ENCODE peak calls at places on chromosomes 3 and 15, in five cellular contexts. One of them, this sample, is unnamed.

GRCh38 chr15:52103217-52104207 is 9.1 kb downstream of the BCL2L10 start:
- DNase-seq in HepG2: peak
- DNase-seq in K562: no peak
- DNase-seq in H1: no peak
- DNase-seq in GM12878: peak
- DNase-seq in this sample: no peak

GRCh38 chr3:51673181-51673801 is 2.2 kb downstream of the TEX264 start:
- DNase-seq in HepG2: peak
- DNase-seq in K562: no peak
- DNase-seq in H1: no peak
- DNase-seq in GM12878: no peak
- DNase-seq in this sample: no peak

GRCh38 chr15:95715919-95716318 is 614.6 kb upstream of the NR2F2 start:
- DNase-seq in HepG2: no peak
- DNase-seq in K562: peak
- DNase-seq in H1: no peak
- DNase-seq in GM12878: no peak
- DNase-seq in this sample: no peak

GRCh38 chr3:72794079-72794478 is 54.2 kb downstream of the SHQ1 start:
- DNase-seq in HepG2: no peak
- DNase-seq in K562: no peak
- DNase-seq in H1: no peak
- DNase-seq in GM12878: no peak
- DNase-seq in this sample: no peak

GRCh38 chr3:71045917-71046282 is 537.6 kb downstream of the FOXP1 start:
- DNase-seq in HepG2: no peak
- DNase-seq in K562: no peak
- DNase-seq in H1: no peak
- DNase-seq in GM12878: no peak
- DNase-seq in this sample: no peak

GRCh38 chr3:127529346-127530188 is 61.0 kb downstream of the TPRA1 start:
- DNase-seq in HepG2: no peak
- DNase-seq in K562: no peak
- DNase-seq in H1: no peak
- DNase-seq in GM12878: no peak
- DNase-seq in this sample: no peak

GRCh38 chr15:100703671-100704070 is 101.3 kb downstream of the ASB7 start:
- DNase-seq in HepG2: no peak
- DNase-seq in K562: no peak
- DNase-seq in H1: no peak
- DNase-seq in GM12878: peak
- DNase-seq in this sample: no peak

GRCh38 chr3:123365450-123366143 is 83.3 kb downstream of the ADCY5 start:
- DNase-seq in HepG2: peak
- DNase-seq in K562: peak
- DNase-seq in H1: peak
- DNase-seq in GM12878: no peak
- DNase-seq in this sample: peak

GRCh38 chr15:40252141-40252437 is 13.2 kb downstream of the PAK6 start:
- DNase-seq in HepG2: no peak
- DNase-seq in K562: no peak
- DNase-seq in H1: no peak
- DNase-seq in GM12878: no peak
- DNase-seq in this sample: no peak

GRCh38 chr15:51625236-51625635 is 2.7 kb upstream of the DMXL2 start:
- DNase-seq in HepG2: no peak
- DNase-seq in K562: no peak
- DNase-seq in H1: no peak
- DNase-seq in GM12878: peak
- DNase-seq in this sample: no peak

GRCh38 chr3:128001576-128001975 is 50.7 kb upstream of the SEC61A1 start:
- DNase-seq in HepG2: no peak
- DNase-seq in K562: no peak
- DNase-seq in H1: no peak
- DNase-seq in GM12878: no peak
- DNase-seq in this sample: no peak

GRCh38 chr3:52090620-52091468 is 34.5 kb upstream of the DUSP7 start:
- DNase-seq in HepG2: no peak
- DNase-seq in K562: no peak
- DNase-seq in H1: no peak
- DNase-seq in GM12878: no peak
- DNase-seq in this sample: no peak

GRCh38 chr3:186823391-186823790 is 17.1 kb upstream of the RFC4 start:
- DNase-seq in HepG2: no peak
- DNase-seq in K562: no peak
- DNase-seq in H1: no peak
- DNase-seq in GM12878: no peak
- DNase-seq in this sample: no peak

GRCh38 chr3:8532251-8532831 is 30.7 kb downstream of the LMCD1 start:
- DNase-seq in HepG2: no peak
- DNase-seq in K562: no peak
- DNase-seq in H1: no peak
- DNase-seq in GM12878: no peak
- DNase-seq in this sample: no peak

GRCh38 chr3:126319701-126320295 is 37.4 kb downstream of the KLF15 start:
- DNase-seq in HepG2: no peak
- DNase-seq in K562: no peak
- DNase-seq in H1: no peak
- DNase-seq in GM12878: no peak
- DNase-seq in this sample: peak

GRCh38 chr3:126315083-126315658 is 42.0 kb downstream of the KLF15 start:
- DNase-seq in HepG2: no peak
- DNase-seq in K562: no peak
- DNase-seq in H1: no peak
- DNase-seq in GM12878: no peak
- DNase-seq in this sample: peak

GRCh38 chr3:126315916-126316514 is 41.2 kb downstream of the KLF15 start:
- DNase-seq in HepG2: no peak
- DNase-seq in K562: no peak
- DNase-seq in H1: no peak
- DNase-seq in GM12878: no peak
- DNase-seq in this sample: no peak

GRCh38 chr3:126316515-126316939 is 40.7 kb downstream of the KLF15 start:
- DNase-seq in HepG2: no peak
- DNase-seq in K562: no peak
- DNase-seq in H1: no peak
- DNase-seq in GM12878: no peak
- DNase-seq in this sample: no peak

DNA sequence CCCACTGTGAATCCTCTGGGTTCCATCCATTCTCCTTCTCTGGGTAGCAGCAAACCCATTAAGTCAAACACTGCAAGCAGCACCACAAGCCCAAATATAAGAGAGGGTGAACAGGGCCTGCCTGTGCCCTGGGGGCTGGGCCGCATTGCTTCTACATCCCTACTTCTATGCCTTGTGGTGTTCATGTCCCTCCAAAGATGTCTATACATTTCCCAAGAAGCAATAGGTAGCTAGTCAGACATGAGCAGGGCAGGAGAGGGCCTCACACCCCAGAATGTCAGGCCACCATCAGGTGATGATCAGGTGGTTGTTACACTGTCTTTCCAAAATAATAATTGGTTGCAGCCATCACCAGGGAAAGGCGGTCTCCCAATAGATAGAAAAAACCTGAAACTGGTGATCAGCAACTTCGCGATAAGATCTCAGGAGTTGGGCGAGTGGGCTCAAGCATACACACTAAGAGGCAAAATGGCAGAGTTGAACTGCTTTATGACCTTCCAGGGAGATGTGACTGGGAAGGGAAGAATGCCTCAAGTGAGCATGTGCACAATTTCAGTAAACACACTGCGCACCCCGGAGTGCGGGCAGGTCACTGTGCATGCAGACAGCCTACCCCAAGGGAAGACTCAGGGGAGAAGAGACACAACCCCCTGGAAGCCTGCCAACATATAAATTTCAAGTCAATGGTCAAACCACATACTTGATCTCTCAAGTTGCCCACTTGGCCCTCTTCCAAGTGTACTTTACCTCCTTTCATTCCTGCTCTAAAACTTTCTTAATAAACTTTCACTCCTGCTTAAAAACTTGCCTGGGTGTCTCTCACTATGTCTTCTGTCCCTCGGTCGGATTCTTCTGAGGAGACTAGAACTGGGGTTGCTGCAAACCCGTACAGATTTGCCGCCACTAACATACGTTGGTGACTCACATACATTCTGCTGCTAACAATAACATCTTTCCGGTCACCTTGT is 39.9 kb downstream of the KLF15 start:
- DNase-seq in HepG2: no peak
- DNase-seq in K562: no peak
- DNase-seq in H1: no peak
- DNase-seq in GM12878: no peak
- DNase-seq in this sample: no peak
- TF ChIP-seq SIN3A in HepG2: no peak
- TF ChIP-seq SIN3A in K562: no peak
- TF ChIP-seq SIN3A in H1: no peak
- TF ChIP-seq SIN3A in GM12878: no peak
- TF ChIP-seq SIN3A in this sample: no peak

GRCh38 chr3:11452988-11453847 is 181.0 kb downstream of the ATG7 start:
- DNase-seq in HepG2: peak
- DNase-seq in K562: no peak
- DNase-seq in H1: no peak
- DNase-seq in GM12878: no peak
- DNase-seq in this sample: no peak
- TF ChIP-seq RFX5 in HepG2: no peak
- TF ChIP-seq RFX5 in K562: no peak
- TF ChIP-seq RFX5 in H1: no peak
- TF ChIP-seq RFX5 in GM12878: no peak
- TF ChIP-seq RFX5 in this sample: no peak

GRCh38 chr15:53378096-53378620 is 381.3 kb downstream of the WDR72 start:
- DNase-seq in HepG2: no peak
- DNase-seq in K562: no peak
- DNase-seq in H1: no peak
- DNase-seq in GM12878: no peak
- DNase-seq in this sample: no peak
- TF ChIP-seq SIN3A in HepG2: no peak
- TF ChIP-seq SIN3A in K562: no peak
- TF ChIP-seq SIN3A in H1: no peak
- TF ChIP-seq SIN3A in GM12878: no peak
- TF ChIP-seq SIN3A in this sample: no peak

DNA sequence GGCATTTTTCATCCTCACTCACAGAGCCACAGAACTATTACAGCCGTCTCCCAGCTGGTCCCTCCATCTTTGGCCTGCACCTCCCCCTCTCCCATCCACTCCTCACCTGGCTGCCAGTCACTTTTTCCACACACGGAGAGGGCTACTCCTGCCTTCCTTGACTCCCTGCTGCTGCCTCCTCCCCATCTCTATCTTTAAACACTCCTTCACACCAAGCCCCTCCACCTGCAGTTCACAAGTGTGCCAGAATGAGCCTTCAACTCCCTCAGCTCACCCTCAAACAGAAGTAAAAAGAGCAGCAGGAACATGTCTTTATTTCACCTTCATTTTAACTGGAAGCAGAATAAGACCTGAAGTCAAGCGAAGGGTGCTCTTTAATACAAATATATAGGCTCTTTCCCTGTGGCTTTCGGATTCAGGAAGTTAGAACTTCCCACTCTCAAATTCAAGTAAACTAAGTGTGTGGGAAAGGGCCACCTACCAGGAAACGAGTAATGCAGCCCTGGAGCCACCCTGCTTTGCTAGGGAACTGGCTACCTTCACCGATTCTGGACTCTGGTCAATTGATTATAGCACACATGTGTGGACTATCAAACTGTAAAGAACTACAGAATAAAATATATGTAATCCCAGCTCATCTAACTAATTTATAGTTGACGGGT is 116.6 kb downstream of the SENP2 start:
- DNase-seq in HepG2: no peak
- DNase-seq in K562: peak
- DNase-seq in H1: no peak
- DNase-seq in GM12878: no peak
- DNase-seq in this sample: no peak
- TF ChIP-seq RFX5 in HepG2: no peak
- TF ChIP-seq RFX5 in K562: no peak
- TF ChIP-seq RFX5 in H1: no peak
- TF ChIP-seq RFX5 in GM12878: no peak
- TF ChIP-seq RFX5 in this sample: no peak